ENCODE peak calls at places on chromosomes 3 and 15, in five cellular contexts. One of them, this sample, is unnamed. For H3K4me1 and H3K27me3, the result is how much of the 10 kb centered on the place peaks cover.

GRCh38 chr3:13308406-13308805 is 111.7 kb downstream of the NUP210 start:
- DNase-seq in upper lobe of right lung: no peak
- DNase-seq in IMR-90: peak
- DNase-seq in stomach: peak
- DNase-seq in Karpas-422: peak
- DNase-seq in this sample: peak

GRCh38 chr3:184636774-184637316 is 75.0 kb downstream of the MAGEF1 start:
- DNase-seq in upper lobe of right lung: no peak
- DNase-seq in IMR-90: peak
- DNase-seq in stomach: peak
- DNase-seq in Karpas-422: no peak
- DNase-seq in this sample: no peak

GRCh38 chr3:72238836-72239235 is 453.9 kb upstream of the PROK2 start:
- DNase-seq in upper lobe of right lung: no peak
- DNase-seq in IMR-90: no peak
- DNase-seq in stomach: no peak
- DNase-seq in Karpas-422: no peak
- DNase-seq in this sample: no peak

GRCh38 chr3:45555154-45555591 is 39.4 kb upstream of the LIMD1 start:
- DNase-seq in upper lobe of right lung: no peak
- DNase-seq in IMR-90: no peak
- DNase-seq in stomach: no peak
- DNase-seq in Karpas-422: no peak
- DNase-seq in this sample: no peak

GRCh38 chr3:87268646-87269211 is 7.7 kb downstream of the POU1F1 start:
- DNase-seq in upper lobe of right lung: no peak
- DNase-seq in IMR-90: peak
- DNase-seq in stomach: no peak
- DNase-seq in Karpas-422: no peak
- DNase-seq in this sample: no peak

GRCh38 chr3:184058029-184058428 is 5.2 kb downstream of the HTR3C start:
- DNase-seq in upper lobe of right lung: no peak
- DNase-seq in IMR-90: peak
- DNase-seq in stomach: no peak
- DNase-seq in Karpas-422: no peak
- DNase-seq in this sample: no peak

GRCh38 chr3:107986505-107986904 is 104.3 kb downstream of the CD47 start:
- DNase-seq in upper lobe of right lung: no peak
- DNase-seq in IMR-90: no peak
- DNase-seq in stomach: no peak
- DNase-seq in Karpas-422: no peak
- DNase-seq in this sample: no peak

GRCh38 chr3:186315581-186316354 is 46.3 kb downstream of the DGKG start:
- DNase-seq in upper lobe of right lung: no peak
- DNase-seq in IMR-90: peak
- DNase-seq in stomach: no peak
- DNase-seq in Karpas-422: no peak
- DNase-seq in this sample: no peak

GRCh38 chr15:44194397-44195150 is 497 bp downstream of the FRMD5 start:
- DNase-seq in upper lobe of right lung: peak
- DNase-seq in IMR-90: peak
- DNase-seq in stomach: peak
- DNase-seq in Karpas-422: no peak
- DNase-seq in this sample: peak

GRCh38 chr15:27167738-27168137 is 196.8 kb downstream of the GABRG3 start:
- DNase-seq in upper lobe of right lung: no peak
- DNase-seq in IMR-90: no peak
- DNase-seq in stomach: no peak
- DNase-seq in Karpas-422: no peak
- DNase-seq in this sample: no peak

GRCh38 chr15:75023194-75024101 is at the start of gene PPCDC:
- DNase-seq in upper lobe of right lung: peak
- DNase-seq in IMR-90: peak
- DNase-seq in stomach: peak
- DNase-seq in Karpas-422: peak
- DNase-seq in this sample: peak

GRCh38 chr15:39976291-39977274 is 42.7 kb downstream of the EIF2AK4 start:
- DNase-seq in upper lobe of right lung: peak
- DNase-seq in IMR-90: peak
- DNase-seq in stomach: peak
- DNase-seq in Karpas-422: no peak
- DNase-seq in this sample: peak
- H3K27ac ChIP-seq in upper lobe of right lung: peak
- H3K27ac ChIP-seq in IMR-90: peak
- H3K27ac ChIP-seq in stomach: peak
- H3K27ac ChIP-seq in Karpas-422: no peak
- H3K27ac ChIP-seq in this sample: peak

GRCh38 chr15:98874773-98875172 is 132.8 kb downstream of the PGPEP1L start:
- DNase-seq in upper lobe of right lung: no peak
- DNase-seq in IMR-90: no peak
- DNase-seq in stomach: no peak
- DNase-seq in Karpas-422: no peak
- DNase-seq in this sample: no peak

GRCh38 chr15:98875309-98875708 is 132.3 kb downstream of the PGPEP1L start:
- DNase-seq in upper lobe of right lung: no peak
- DNase-seq in IMR-90: peak
- DNase-seq in stomach: no peak
- DNase-seq in Karpas-422: no peak
- DNase-seq in this sample: no peak

GRCh38 chr15:98876461-98877369 is 130.9 kb downstream of the PGPEP1L start:
- DNase-seq in upper lobe of right lung: no peak
- DNase-seq in IMR-90: peak
- DNase-seq in stomach: no peak
- DNase-seq in Karpas-422: no peak
- DNase-seq in this sample: no peak

GRCh38 chr15:98878862-98879261 is 128.7 kb downstream of the PGPEP1L start:
- DNase-seq in upper lobe of right lung: no peak
- DNase-seq in IMR-90: no peak
- DNase-seq in stomach: no peak
- DNase-seq in Karpas-422: no peak
- DNase-seq in this sample: no peak

GRCh38 chr15:98878172-98878571 is 129.4 kb downstream of the PGPEP1L start:
- DNase-seq in upper lobe of right lung: no peak
- DNase-seq in IMR-90: peak
- DNase-seq in stomach: no peak
- DNase-seq in Karpas-422: no peak
- DNase-seq in this sample: no peak
- H3K4me1 ChIP-seq in upper lobe of right lung: under half
- H3K4me1 ChIP-seq in IMR-90: under half
- H3K4me1 ChIP-seq in stomach: half or more
- H3K4me1 ChIP-seq in Karpas-422: under half
- H3K4me1 ChIP-seq in this sample: under half

GRCh38 chr3:15157441-15157840 is 48.6 kb upstream of the CAPN7 start:
- DNase-seq in upper lobe of right lung: no peak
- DNase-seq in IMR-90: no peak
- DNase-seq in stomach: no peak
- DNase-seq in Karpas-422: no peak
- DNase-seq in this sample: no peak
- H3K27me3 ChIP-seq in upper lobe of right lung: under half
- H3K27me3 ChIP-seq in IMR-90: under half
- H3K27me3 ChIP-seq in stomach: under half
- H3K27me3 ChIP-seq in Karpas-422: under half
- H3K27me3 ChIP-seq in this sample: under half

DNA sequence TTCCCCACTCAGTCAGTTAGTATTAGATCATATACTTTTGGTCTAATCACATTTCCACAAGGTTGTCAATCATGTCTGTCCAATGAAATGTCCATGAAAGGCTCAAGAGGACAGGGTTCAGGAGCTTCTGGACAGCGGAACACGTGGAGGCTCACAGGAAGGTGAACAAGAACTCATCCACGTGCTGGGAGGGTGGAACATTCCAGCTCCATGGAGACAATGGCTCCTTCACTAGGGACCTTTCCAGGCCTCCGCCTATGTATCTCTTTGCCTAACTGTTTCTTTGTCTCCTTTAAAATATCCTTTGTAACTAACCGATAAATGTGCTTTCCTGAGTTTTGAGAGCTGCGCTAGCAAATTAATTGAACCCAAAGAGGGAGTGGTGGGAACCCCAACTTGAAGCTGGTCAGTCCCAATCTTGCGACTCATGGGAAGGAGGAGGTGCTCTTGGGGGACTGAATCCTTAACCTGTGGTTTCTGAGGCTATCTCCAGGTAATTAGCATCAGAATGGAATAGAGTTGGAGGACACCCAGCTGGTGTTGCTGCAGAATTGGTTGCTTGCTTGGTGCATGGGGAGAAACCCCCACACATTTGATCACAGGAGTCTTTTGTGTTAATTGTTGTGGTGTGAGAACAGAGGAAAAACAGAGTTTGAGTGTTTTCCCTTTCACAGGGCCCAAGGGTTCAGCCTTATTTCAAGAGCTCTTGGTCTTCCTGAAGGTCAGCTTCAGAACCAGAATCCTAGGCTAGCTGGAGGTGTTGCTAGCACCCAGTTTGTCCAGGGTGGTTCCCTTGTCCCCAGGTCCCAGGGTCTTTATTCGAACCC is 3.0 kb upstream of the TKT start:
- DNase-seq in upper lobe of right lung: no peak
- DNase-seq in IMR-90: no peak
- DNase-seq in stomach: no peak
- DNase-seq in Karpas-422: no peak
- DNase-seq in this sample: no peak
- H3K27ac ChIP-seq in upper lobe of right lung: no peak
- H3K27ac ChIP-seq in IMR-90: no peak
- H3K27ac ChIP-seq in stomach: no peak
- H3K27ac ChIP-seq in Karpas-422: no peak
- H3K27ac ChIP-seq in this sample: no peak

GRCh38 chr3:146750196-146750595 is 145.1 kb upstream of the PLSCR5 start:
- DNase-seq in upper lobe of right lung: no peak
- DNase-seq in IMR-90: peak
- DNase-seq in stomach: no peak
- DNase-seq in Karpas-422: no peak
- DNase-seq in this sample: no peak
- H3K4me1 ChIP-seq in upper lobe of right lung: under half
- H3K4me1 ChIP-seq in IMR-90: under half
- H3K4me1 ChIP-seq in stomach: under half
- H3K4me1 ChIP-seq in Karpas-422: under half
- H3K4me1 ChIP-seq in this sample: under half

GRCh38 chr3:10743366-10744097 is 72.5 kb upstream of the SLC6A11 start:
- DNase-seq in upper lobe of right lung: no peak
- DNase-seq in IMR-90: no peak
- DNase-seq in stomach: no peak
- DNase-seq in Karpas-422: no peak
- DNase-seq in this sample: no peak

GRCh38 chr3:10744098-10744465 is 71.9 kb upstream of the SLC6A11 start:
- DNase-seq in upper lobe of right lung: no peak
- DNase-seq in IMR-90: no peak
- DNase-seq in stomach: no peak
- DNase-seq in Karpas-422: peak
- DNase-seq in this sample: no peak

GRCh38 chr3:10738688-10739372 is 77.2 kb upstream of the SLC6A11 start:
- DNase-seq in upper lobe of right lung: peak
- DNase-seq in IMR-90: peak
- DNase-seq in stomach: peak
- DNase-seq in Karpas-422: peak
- DNase-seq in this sample: peak

GRCh38 chr3:10742031-10742671 is 73.9 kb upstream of the SLC6A11 start:
- DNase-seq in upper lobe of right lung: no peak
- DNase-seq in IMR-90: no peak
- DNase-seq in stomach: no peak
- DNase-seq in Karpas-422: no peak
- DNase-seq in this sample: no peak

DNA sequence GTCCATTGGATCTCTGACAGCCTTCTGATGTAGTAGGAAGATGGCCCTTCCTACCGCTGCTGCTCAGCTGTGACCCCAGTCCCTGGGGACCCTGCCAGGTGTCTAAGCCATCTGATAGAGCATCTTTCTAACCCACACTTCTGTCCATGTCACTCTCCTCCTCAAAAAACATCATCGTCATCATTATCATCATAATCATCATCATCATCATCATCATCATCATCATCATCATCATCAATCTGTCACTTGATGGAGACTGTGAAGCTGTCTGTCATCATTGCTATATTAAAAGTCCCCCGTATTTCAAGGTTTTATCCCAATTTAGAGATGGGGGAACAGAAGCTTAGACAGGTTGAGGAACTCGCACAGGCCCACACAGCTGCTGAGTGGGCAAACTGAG is 75.1 kb upstream of the SLC6A11 start:
- DNase-seq in upper lobe of right lung: no peak
- DNase-seq in IMR-90: no peak
- DNase-seq in stomach: no peak
- DNase-seq in Karpas-422: no peak
- DNase-seq in this sample: no peak
- H3K27me3 ChIP-seq in upper lobe of right lung: under half
- H3K27me3 ChIP-seq in IMR-90: under half
- H3K27me3 ChIP-seq in stomach: under half
- H3K27me3 ChIP-seq in Karpas-422: under half
- H3K27me3 ChIP-seq in this sample: under half

GRCh38 chr3:23809840-23810341 is 4.1 kb downstream of the UBE2E1 start:
- DNase-seq in upper lobe of right lung: no peak
- DNase-seq in IMR-90: no peak
- DNase-seq in stomach: no peak
- DNase-seq in Karpas-422: peak
- DNase-seq in this sample: no peak
- H3K27ac ChIP-seq in upper lobe of right lung: peak
- H3K27ac ChIP-seq in IMR-90: no peak
- H3K27ac ChIP-seq in stomach: peak
- H3K27ac ChIP-seq in Karpas-422: peak
- H3K27ac ChIP-seq in this sample: peak

DNA sequence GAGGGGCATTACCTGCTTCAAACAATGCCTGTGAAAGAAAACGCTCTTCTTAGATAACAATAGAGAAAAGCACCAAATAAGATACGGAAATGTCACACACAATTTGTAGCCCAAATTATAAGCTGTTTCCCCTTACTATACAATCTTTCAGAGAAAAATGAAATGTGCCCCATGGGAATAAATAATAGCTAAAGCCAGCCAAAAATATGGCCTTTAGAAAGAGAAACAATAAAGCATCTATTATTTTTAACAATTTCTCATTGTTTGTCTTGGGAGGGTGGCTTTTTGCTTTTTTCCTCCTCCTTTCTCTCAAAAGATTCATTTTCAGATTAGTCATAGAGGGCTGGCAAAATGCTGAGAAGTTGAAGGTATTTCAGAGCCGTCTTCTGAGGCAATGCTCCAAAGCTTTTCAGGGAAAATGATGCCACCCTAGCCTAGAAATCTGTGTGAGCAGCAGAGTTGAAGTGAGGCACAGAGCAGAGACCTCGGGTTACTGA is 86.2 kb upstream of the PRICKLE2 start:
- DNase-seq in upper lobe of right lung: no peak
- DNase-seq in IMR-90: peak
- DNase-seq in stomach: no peak
- DNase-seq in Karpas-422: no peak
- DNase-seq in this sample: no peak
- H3K4me1 ChIP-seq in upper lobe of right lung: under half
- H3K4me1 ChIP-seq in IMR-90: under half
- H3K4me1 ChIP-seq in stomach: under half
- H3K4me1 ChIP-seq in Karpas-422: under half
- H3K4me1 ChIP-seq in this sample: under half

GRCh38 chr3:10502185-10502880 is 3.1 kb downstream of the ATP2B2 start:
- DNase-seq in upper lobe of right lung: no peak
- DNase-seq in IMR-90: no peak
- DNase-seq in stomach: no peak
- DNase-seq in Karpas-422: no peak
- DNase-seq in this sample: no peak
- H3K27me3 ChIP-seq in upper lobe of right lung: under half
- H3K27me3 ChIP-seq in IMR-90: half or more
- H3K27me3 ChIP-seq in stomach: under half
- H3K27me3 ChIP-seq in Karpas-422: under half
- H3K27me3 ChIP-seq in this sample: under half